ENCODE peak calls at places on chromosomes 13 and 19, in five cellular contexts. One of them, this sample, is unnamed.

GRCh38 chr19:9531933-9532332 is 6.5 kb downstream of the ZNF426 start:
- DNase-seq in H1: no peak
- DNase-seq in mesenchymal stem cell: peak; percentile 9
- DNase-seq in trophoblast cell: peak; percentile 39
- DNase-seq in H9: no peak
- DNase-seq in this sample: no peak

GRCh38 chr13:24348797-24349515 is 39.6 kb downstream of the C1QTNF9 start:
- DNase-seq in trophoblast cell: no peak
- DNase-seq in H9: no peak
- DNase-seq in H1: no peak
- DNase-seq in mesenchymal stem cell: no peak
- DNase-seq in this sample: no peak

GRCh38 chr13:71867101-71867814 is at the start of gene DACH1:
- DNase-seq in H9: peak; percentile 62
- DNase-seq in trophoblast cell: no peak
- DNase-seq in mesenchymal stem cell: peak; percentile 98
- DNase-seq in H1: no peak
- DNase-seq in this sample: peak; percentile 75

GRCh38 chr19:45630463-45630862 is 8.7 kb downstream of the EML2 start:
- DNase-seq in H1: no peak
- DNase-seq in mesenchymal stem cell: peak; percentile 81
- DNase-seq in trophoblast cell: peak; percentile 67
- DNase-seq in H9: no peak
- DNase-seq in this sample: no peak

GRCh38 chr13:41268764-41269163 is 5.4 kb upstream of the MTRF1 start:
- DNase-seq in H1: no peak
- DNase-seq in mesenchymal stem cell: peak; percentile 49
- DNase-seq in trophoblast cell: no peak
- DNase-seq in H9: no peak
- DNase-seq in this sample: peak; percentile 32

GRCh38 chr19:12834976-12835757 is 788 bp upstream of the RTBDN start:
- DNase-seq in trophoblast cell: no peak
- DNase-seq in mesenchymal stem cell: no peak
- DNase-seq in H1: no peak
- DNase-seq in H9: peak; percentile 73
- DNase-seq in this sample: no peak

GRCh38 chr19:43467730-43468129 is 2.3 kb upstream of the LYPD3 start:
- DNase-seq in trophoblast cell: no peak
- DNase-seq in H1: no peak
- DNase-seq in mesenchymal stem cell: peak; percentile 62
- DNase-seq in H9: no peak
- DNase-seq in this sample: no peak

GRCh38 chr13:79432992-79433391 is 26.9 kb upstream of the RBM26 start:
- DNase-seq in mesenchymal stem cell: no peak
- DNase-seq in H1: no peak
- DNase-seq in H9: no peak
- DNase-seq in trophoblast cell: no peak
- DNase-seq in this sample: no peak

GRCh38 chr13:106710267-106710666 is 142.3 kb upstream of the ARGLU1 start:
- DNase-seq in H9: no peak
- DNase-seq in H1: no peak
- DNase-seq in mesenchymal stem cell: no peak
- DNase-seq in trophoblast cell: no peak
- DNase-seq in this sample: no peak

GRCh38 chr19:7216373-7216902 is 77.8 kb downstream of the INSR start:
- DNase-seq in H1: no peak
- DNase-seq in mesenchymal stem cell: no peak
- DNase-seq in H9: no peak
- DNase-seq in trophoblast cell: no peak
- DNase-seq in this sample: no peak

GRCh38 chr13:32233062-32233461 is 82.1 kb downstream of the ZAR1L start:
- DNase-seq in H9: no peak
- DNase-seq in H1: no peak
- DNase-seq in mesenchymal stem cell: peak; percentile 40
- DNase-seq in trophoblast cell: no peak
- DNase-seq in this sample: no peak

GRCh38 chr13:33868343-33868994 is 50.5 kb downstream of the RFC3 start:
- DNase-seq in trophoblast cell: no peak
- DNase-seq in H9: no peak
- DNase-seq in H1: no peak
- DNase-seq in mesenchymal stem cell: no peak
- DNase-seq in this sample: no peak

GRCh38 chr13:47220453-47221150 is 323.7 kb upstream of the HTR2A start:
- DNase-seq in mesenchymal stem cell: peak; percentile 27
- DNase-seq in H9: peak; percentile 31
- DNase-seq in trophoblast cell: no peak
- DNase-seq in H1: no peak
- DNase-seq in this sample: no peak

GRCh38 chr13:23323946-23324709 is 109.4 kb downstream of the SACS start:
- DNase-seq in mesenchymal stem cell: no peak
- DNase-seq in trophoblast cell: no peak
- DNase-seq in H1: no peak
- DNase-seq in H9: no peak
- DNase-seq in this sample: no peak

GRCh38 chr19:310141-310651 is 19.0 kb upstream of the PLPP2 start:
- DNase-seq in mesenchymal stem cell: no peak
- DNase-seq in H1: no peak
- DNase-seq in H9: no peak
- DNase-seq in trophoblast cell: peak; percentile 62
- DNase-seq in this sample: no peak

GRCh38 chr19:1843646-1844394 is 4.5 kb downstream of the REXO1 start:
- DNase-seq in H1: no peak
- DNase-seq in mesenchymal stem cell: no peak
- DNase-seq in trophoblast cell: no peak
- DNase-seq in H9: no peak
- DNase-seq in this sample: no peak

GRCh38 chr13:67844544-67844943 is 614.4 kb upstream of the PCDH9 start:
- DNase-seq in trophoblast cell: no peak
- DNase-seq in H9: no peak
- DNase-seq in mesenchymal stem cell: no peak
- DNase-seq in H1: no peak
- DNase-seq in this sample: no peak

GRCh38 chr19:18520848-18521691 is 800 bp downstream of the ELL start:
- DNase-seq in H1: no peak
- DNase-seq in H9: peak; percentile 50
- DNase-seq in trophoblast cell: no peak
- DNase-seq in mesenchymal stem cell: peak; percentile 46
- DNase-seq in this sample: peak; percentile 26

GRCh38 chr13:92460479-92460878 is 766.1 kb upstream of the GPC6 start:
- DNase-seq in H1: no peak
- DNase-seq in trophoblast cell: no peak
- DNase-seq in H9: no peak
- DNase-seq in mesenchymal stem cell: peak; percentile 3
- DNase-seq in this sample: no peak

GRCh38 chr19:45575216-45575615 is 9.4 kb downstream of the OPA3 start:
- DNase-seq in trophoblast cell: no peak
- DNase-seq in H1: no peak
- DNase-seq in mesenchymal stem cell: peak; percentile 34
- DNase-seq in H9: no peak
- DNase-seq in this sample: no peak

GRCh38 chr19:13935765-13936486 is 2.3 kb downstream of the PODNL1 start:
- DNase-seq in H9: peak; percentile 71
- DNase-seq in mesenchymal stem cell: no peak
- DNase-seq in H1: no peak
- DNase-seq in trophoblast cell: no peak
- DNase-seq in this sample: peak; percentile 35

GRCh38 chr19:13938361-13939027 is at the start of gene PODNL1:
- DNase-seq in trophoblast cell: no peak
- DNase-seq in mesenchymal stem cell: peak; percentile 22
- DNase-seq in H1: no peak
- DNase-seq in H9: no peak
- DNase-seq in this sample: no peak

GRCh38 chr19:13934785-13935109 is 3.5 kb downstream of the PODNL1 start:
- DNase-seq in H1: no peak
- DNase-seq in trophoblast cell: no peak
- DNase-seq in H9: no peak
- DNase-seq in mesenchymal stem cell: no peak
- DNase-seq in this sample: no peak

GRCh38 chr19:13932911-13933393 is 5.3 kb downstream of the PODNL1 start:
- DNase-seq in mesenchymal stem cell: no peak
- DNase-seq in H9: no peak
- DNase-seq in trophoblast cell: no peak
- DNase-seq in H1: no peak
- DNase-seq in this sample: no peak

DNA sequence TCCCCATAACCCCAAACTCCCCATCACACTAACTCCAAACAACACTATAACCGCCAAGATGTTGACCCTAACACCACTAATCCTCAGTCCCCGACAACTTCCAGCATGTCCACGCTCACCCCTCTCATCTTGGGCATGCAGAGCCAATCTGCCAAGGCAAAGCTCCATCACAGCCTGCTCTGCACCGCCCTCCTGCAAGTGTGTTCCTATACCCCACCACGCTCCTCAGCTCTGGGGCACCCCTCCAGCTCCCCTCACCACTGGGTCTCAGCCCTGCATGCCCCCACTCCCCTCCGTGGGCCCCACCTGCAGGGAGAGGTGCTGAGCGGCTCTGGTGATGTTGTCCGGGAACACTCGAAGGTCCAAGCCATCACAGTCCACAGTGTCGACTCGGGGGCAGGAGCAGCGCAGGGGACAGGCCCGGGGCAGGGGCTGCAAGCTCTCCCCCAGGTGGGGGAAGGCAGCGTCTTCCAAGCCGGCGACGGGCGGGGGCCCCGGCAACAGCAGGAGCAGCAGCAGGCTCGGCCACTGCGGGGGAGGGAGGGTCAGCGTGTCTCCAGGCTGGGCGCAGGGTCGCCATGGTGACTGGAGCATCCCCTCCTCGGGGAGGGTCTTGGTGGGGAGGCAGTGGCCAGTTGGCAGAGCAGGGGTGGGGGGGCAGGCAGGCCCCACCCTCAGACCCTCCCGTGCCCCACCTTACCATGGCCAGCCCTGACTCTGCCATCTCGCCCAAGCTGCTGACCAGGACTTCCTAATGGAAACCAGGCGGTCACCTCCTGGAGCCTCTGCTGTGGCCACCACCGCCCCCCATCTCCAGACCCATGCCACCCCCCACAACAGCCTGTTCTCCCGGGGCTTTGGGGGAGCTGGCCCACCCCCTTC is 497 bp downstream of the PODNL1 start:
- DNase-seq in H1: no peak
- DNase-seq in mesenchymal stem cell: no peak
- DNase-seq in H9: peak; percentile 45
- DNase-seq in trophoblast cell: no peak
- DNase-seq in this sample: no peak
- H2BK12ac ChIP-seq in H1: peak overlapping the region; percentile 87
- H2BK12ac ChIP-seq in mesenchymal stem cell: no peak overlapping the region
- H2BK12ac ChIP-seq in H9: no peak overlapping the region
- H2BK12ac ChIP-seq in trophoblast cell: no peak overlapping the region
- H2BK12ac ChIP-seq in this sample: peak overlapping the region; percentile 94

GRCh38 chr13:37446503-37446902 is 152.1 kb downstream of the POSTN start:
- DNase-seq in trophoblast cell: peak; percentile 86
- DNase-seq in mesenchymal stem cell: peak; percentile 92
- DNase-seq in H9: no peak
- DNase-seq in H1: no peak
- DNase-seq in this sample: no peak

GRCh38 chr13:37448072-37448471 is 150.5 kb downstream of the POSTN start:
- DNase-seq in H9: no peak
- DNase-seq in H1: no peak
- DNase-seq in mesenchymal stem cell: peak; percentile 74
- DNase-seq in trophoblast cell: no peak
- DNase-seq in this sample: no peak

GRCh38 chr13:37442996-37443395 is 155.6 kb downstream of the POSTN start:
- DNase-seq in H9: no peak
- DNase-seq in trophoblast cell: no peak
- DNase-seq in H1: no peak
- DNase-seq in mesenchymal stem cell: peak; percentile 49
- DNase-seq in this sample: no peak

GRCh38 chr13:37443538-37443937 is 155.0 kb downstream of the POSTN start:
- DNase-seq in mesenchymal stem cell: peak; percentile 68
- DNase-seq in H9: no peak
- DNase-seq in H1: no peak
- DNase-seq in trophoblast cell: no peak
- DNase-seq in this sample: no peak
- H3K27ac ChIP-seq in mesenchymal stem cell: no peak overlapping the region
- H3K27ac ChIP-seq in H9: no peak overlapping the region
- H3K27ac ChIP-seq in H1: no peak overlapping the region
- H3K27ac ChIP-seq in trophoblast cell: no peak overlapping the region
- H3K27ac ChIP-seq in this sample: no peak overlapping the region

GRCh38 chr13:101712026-101712348 is 259.5 kb downstream of the ITGBL1 start:
- DNase-seq in H9: no peak
- DNase-seq in mesenchymal stem cell: no peak
- DNase-seq in trophoblast cell: no peak
- DNase-seq in H1: no peak
- DNase-seq in this sample: no peak
- H2BK12ac ChIP-seq in H9: no peak overlapping the region
- H2BK12ac ChIP-seq in mesenchymal stem cell: no peak overlapping the region
- H2BK12ac ChIP-seq in trophoblast cell: no peak overlapping the region
- H2BK12ac ChIP-seq in H1: no peak overlapping the region
- H2BK12ac ChIP-seq in this sample: no peak overlapping the region

DNA sequence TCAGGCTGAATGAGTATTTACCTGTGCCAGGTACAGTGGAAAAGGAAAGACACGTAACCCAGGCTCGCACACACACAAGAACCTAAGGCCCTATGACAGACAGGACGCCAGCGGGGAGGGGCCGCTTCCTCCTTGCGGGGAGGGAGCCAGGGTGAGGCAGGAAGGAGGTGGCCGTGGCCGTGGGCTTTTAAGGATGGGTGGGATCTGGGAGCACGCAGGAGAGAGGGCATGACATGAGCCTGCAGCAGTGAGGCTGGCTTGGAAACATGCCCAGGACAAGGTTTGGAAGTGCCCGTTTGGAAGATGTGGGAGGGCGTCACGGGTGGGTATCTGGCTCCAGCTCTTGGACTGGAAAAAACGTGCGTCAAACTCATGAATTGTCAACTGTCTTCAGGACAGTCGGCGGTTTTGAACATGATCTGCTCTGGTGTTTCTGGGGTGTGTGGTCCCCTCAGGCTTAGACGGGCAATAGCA is 20.1 kb downstream of the SH3GL1 start:
- DNase-seq in H1: no peak
- DNase-seq in H9: no peak
- DNase-seq in mesenchymal stem cell: no peak
- DNase-seq in trophoblast cell: no peak
- DNase-seq in this sample: no peak
- H3K27ac ChIP-seq in H1: no peak overlapping the region
- H3K27ac ChIP-seq in H9: no peak overlapping the region
- H3K27ac ChIP-seq in mesenchymal stem cell: no peak overlapping the region
- H3K27ac ChIP-seq in trophoblast cell: no peak overlapping the region
- H3K27ac ChIP-seq in this sample: no peak overlapping the region

DNA sequence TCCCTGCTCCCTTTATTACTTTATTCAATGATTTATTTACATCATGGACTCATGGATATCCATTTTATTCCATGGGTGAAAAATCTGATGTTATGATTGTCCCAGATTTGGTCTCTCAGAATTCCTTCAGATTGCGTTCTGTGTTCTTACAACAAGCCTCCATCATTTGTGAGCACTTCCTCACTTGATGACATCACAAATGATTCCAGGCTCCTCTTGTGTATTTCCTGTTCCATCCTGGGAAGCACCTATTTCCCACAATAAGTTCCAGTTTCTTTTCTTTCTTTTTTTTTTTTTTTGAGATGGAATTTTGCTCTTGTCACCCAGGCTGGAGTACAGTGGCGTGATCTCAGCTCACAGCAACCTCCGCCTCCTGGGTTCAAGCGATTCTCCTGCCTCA is 6.7 kb downstream of the ACP7 start:
- DNase-seq in H1: no peak
- DNase-seq in H9: no peak
- DNase-seq in trophoblast cell: no peak
- DNase-seq in mesenchymal stem cell: no peak
- DNase-seq in this sample: no peak
- H2BK12ac ChIP-seq in H1: no peak overlapping the region
- H2BK12ac ChIP-seq in H9: no peak overlapping the region
- H2BK12ac ChIP-seq in trophoblast cell: no peak overlapping the region
- H2BK12ac ChIP-seq in mesenchymal stem cell: no peak overlapping the region
- H2BK12ac ChIP-seq in this sample: no peak overlapping the region

GRCh38 chr19:34370117-34370516 is 5.1 kb downstream of the GPI start:
- DNase-seq in mesenchymal stem cell: no peak
- DNase-seq in H1: no peak
- DNase-seq in H9: no peak
- DNase-seq in trophoblast cell: no peak
- DNase-seq in this sample: no peak
- H3K27ac ChIP-seq in mesenchymal stem cell: no peak overlapping the region
- H3K27ac ChIP-seq in H1: no peak overlapping the region
- H3K27ac ChIP-seq in H9: no peak overlapping the region
- H3K27ac ChIP-seq in trophoblast cell: no peak overlapping the region
- H3K27ac ChIP-seq in this sample: no peak overlapping the region

This sample was measured in neuronal stem cell.